ENCODE peak calls at places on chromosome 21, in ten cellular contexts. O, Z, A, K, S, X, P, C, M and D are unnamed samples.

GRCh38 chr21:20639026-20639425 is 359.2 kb upstream of the NCAM2 start:
- DNase-seq in S (no peak), K (no peak), P (no peak), A (peak), C (no peak), M (no peak), X (no peak), O (no peak), Z (no peak), D (no peak)

GRCh38 chr21:36854391-36854790 is 112.1 kb downstream of the HLCS start:
- DNase-seq in S (peak), P (peak), C (peak), O (peak), K (peak), A (peak), Z (no peak), M (no peak), X (peak), D (no peak)

GRCh38 chr21:15029077-15029476 is 35.7 kb downstream of the NRIP1 start:
- DNase-seq in K (no peak), Z (peak), C (no peak), X (no peak), M (no peak), S (no peak), P (no peak), O (no peak), A (no peak), D (no peak)

GRCh38 chr21:34511787-34512451 is at the start of gene KCNE1:
- DNase-seq in A (no peak), O (no peak), Z (no peak), X (no peak), M (no peak), C (no peak), K (no peak), P (no peak), S (no peak), D (no peak)

GRCh38 chr21:17903029-17903806 is 84.1 kb upstream of the C21orf91 start:
- DNase-seq in P (no peak), C (peak), Z (peak), A (peak), M (no peak), K (no peak), O (peak), X (peak), S (no peak), D (no peak)

GRCh38 chr21:40054403-40054802 is 187.2 kb downstream of the PCP4 start:
- DNase-seq in S (no peak), A (peak), C (peak), P (no peak), M (no peak), X (no peak), K (no peak), O (no peak), Z (peak), D (no peak)

GRCh38 chr21:15224346-15225086 is 159.7 kb upstream of the NRIP1 start:
- DNase-seq in P (no peak), S (peak), X (no peak), K (no peak), C (no peak), A (peak), O (no peak), M (no peak), Z (peak), D (peak)

GRCh38 chr21:42002421-42002958 is 7.7 kb downstream of the ZBTB21 start:
- DNase-seq in K (no peak), Z (peak), M (peak), X (no peak), P (no peak), S (no peak), C (peak), O (no peak), A (peak), D (peak)

GRCh38 chr21:36518883-36519492 is 39.1 kb upstream of the CLDN14 start:
- DNase-seq in M (no peak), X (no peak), C (no peak), Z (no peak), S (no peak), K (no peak), A (no peak), O (no peak), P (no peak), D (no peak)

GRCh38 chr21:36323032-36323431 is 3.0 kb downstream of the MORC3 start:
- DNase-seq in K (no peak), C (no peak), P (no peak), M (no peak), S (no peak), O (peak), X (no peak), Z (no peak), A (peak), D (no peak)

GRCh38 chr21:42533963-42534355 is 20.3 kb downstream of the SLC37A1 start:
- DNase-seq in K (peak), X (no peak), M (no peak), O (no peak), S (no peak), C (no peak), P (no peak), A (no peak), Z (no peak), D (no peak)

GRCh38 chr21:30482130-30482529 is 2.0 kb upstream of the KRTAP19-1 start:
- DNase-seq in P (no peak), S (no peak), A (no peak), K (no peak), O (no peak), C (no peak), M (no peak), X (no peak), Z (no peak), D (no peak)

GRCh38 chr21:28124541-28124940 is 868.1 kb downstream of the LTN1 start:
- DNase-seq in A (no peak), S (no peak), Z (no peak), X (no peak), C (no peak), M (no peak), O (no peak), K (no peak), P (no peak), D (no peak)

GRCh38 chr21:20661221-20661620 is 337.0 kb upstream of the NCAM2 start:
- DNase-seq in X (peak), A (no peak), K (no peak), O (no peak), M (no peak), S (no peak), C (no peak), Z (no peak), P (peak), D (no peak)

GRCh38 chr21:34912022-34912933 is 136.8 kb downstream of the RUNX1 start:
- DNase-seq in X (peak), Z (no peak), S (no peak), C (no peak), K (no peak), P (no peak), A (peak), M (no peak), O (no peak), D (peak)

GRCh38 chr21:33799378-33800090 is 116.1 kb downstream of the ATP5PO start:
- DNase-seq in X (no peak), K (no peak), O (no peak), P (peak), A (no peak), Z (no peak), C (no peak), M (no peak), S (no peak), D (no peak)

GRCh38 chr21:27694667-27695066 is 727.8 kb upstream of the ADAMTS5 start:
- DNase-seq in P (no peak), A (no peak), S (no peak), X (peak), Z (peak), M (no peak), C (no peak), K (no peak), O (no peak), D (no peak)

GRCh38 chr21:16455978-16456377 is 726.2 kb downstream of the USP25 start:
- DNase-seq in S (no peak), C (no peak), Z (peak), M (no peak), O (no peak), P (no peak), A (no peak), X (peak), K (no peak), D (no peak)

GRCh38 chr21:18517905-18518566 is 114.5 kb upstream of the TMPRSS15 start:
- DNase-seq in M (no peak), O (no peak), A (no peak), X (no peak), Z (peak), C (no peak), S (no peak), P (no peak), K (no peak), D (no peak)

GRCh38 chr21:33451634-33452071 is 28.1 kb downstream of the TMEM50B start:
- DNase-seq in O (no peak), K (no peak), X (no peak), P (no peak), S (no peak), Z (peak), C (peak), A (peak), M (no peak), D (peak)

GRCh38 chr21:32993894-32994293 is 31.8 kb upstream of the OLIG2 start:
- DNase-seq in P (no peak), K (no peak), S (no peak), C (no peak), X (no peak), M (no peak), A (no peak), Z (no peak), O (no peak), D (no peak)

DNA sequence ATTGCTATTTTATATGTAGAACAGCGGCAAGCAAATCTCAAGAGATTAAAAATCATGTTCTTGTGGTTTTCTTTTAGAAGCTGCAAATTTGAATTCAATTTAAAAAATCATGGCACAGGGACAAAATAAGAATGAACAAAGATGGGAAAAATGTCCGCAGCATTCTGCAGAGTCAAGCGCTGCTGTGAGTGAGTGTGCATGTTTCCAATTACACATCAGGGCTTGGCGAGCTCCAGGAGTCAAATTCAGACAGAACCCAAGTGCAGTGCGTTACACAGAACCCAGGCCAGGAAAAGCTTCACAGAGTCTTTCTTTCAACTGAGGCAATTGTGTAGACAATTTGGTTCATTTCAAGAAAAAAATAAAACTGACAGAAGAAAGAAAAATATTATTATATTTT is 33.3 kb upstream of the ERG start:
- DNase-seq in O (no peak), A (no peak), C (no peak), P (no peak), X (no peak), Z (no peak), K (no peak), S (no peak), M (no peak), D (no peak)
- H3K4me2 ChIP-seq in O (no peak), A (no peak), C (no peak), P (no peak), X (no peak), Z (no peak), K (no peak), S (no peak), M (no peak), D (no peak)

DNA sequence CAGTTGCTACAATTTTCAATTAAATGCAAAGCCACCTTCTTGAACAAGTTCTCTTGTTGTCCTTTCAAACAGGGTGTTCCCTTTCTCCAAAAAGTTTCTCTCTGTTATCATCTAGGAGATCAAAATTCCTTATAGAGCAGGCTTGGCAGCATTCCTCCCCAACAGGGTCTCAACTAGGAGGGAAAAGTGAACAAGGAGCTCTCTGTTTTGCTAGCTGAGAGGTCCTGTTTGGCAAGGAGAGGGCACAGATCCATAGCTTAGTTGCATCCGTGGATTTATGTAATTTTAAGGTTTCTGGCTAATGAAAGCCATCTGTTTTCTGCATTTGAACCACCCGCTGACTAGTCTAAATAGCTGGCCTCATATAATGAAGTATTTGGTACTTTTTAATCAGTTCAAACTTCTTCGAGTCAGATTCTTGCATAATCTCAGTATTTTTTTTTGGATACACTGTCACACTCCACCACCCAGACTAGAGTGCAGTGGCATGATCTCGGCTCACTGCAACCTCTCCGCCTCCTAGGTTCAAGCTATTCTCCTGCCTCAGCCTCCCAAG is 54.0 kb downstream of the APP start:
- DNase-seq in K (no peak), A (peak), Z (peak), P (no peak), M (no peak), O (no peak), C (peak), X (peak), S (no peak), D (no peak)
- H3K27ac ChIP-seq in K (peak), A (peak), Z (peak), P (no peak), M (no peak), O (peak), C (peak), X (peak), S (no peak), D (peak)

DNA sequence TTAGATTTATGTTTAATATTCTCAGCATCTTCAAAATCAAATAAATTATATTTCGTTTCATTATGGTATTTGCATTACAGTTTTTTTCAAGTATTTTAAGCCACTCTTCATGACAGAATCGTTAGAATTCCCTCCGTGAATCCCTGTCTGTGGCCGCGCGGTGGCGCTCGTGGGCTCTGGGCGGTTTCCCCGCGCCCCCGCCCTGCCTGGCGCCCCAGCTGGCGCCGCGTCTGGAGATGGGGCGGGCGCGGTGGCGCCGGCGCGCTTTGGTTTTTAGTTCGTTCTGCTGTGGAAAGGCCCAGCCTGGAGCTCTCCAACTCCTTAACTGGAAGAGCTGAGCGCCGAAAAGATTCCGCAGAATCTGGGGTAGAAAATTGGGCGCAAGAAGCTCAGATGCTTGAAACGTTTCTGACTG is 25.7 kb downstream of the PRMT2 start:
- DNase-seq in M (no peak), C (peak), X (peak), S (no peak), A (no peak), O (peak), K (peak), P (peak), Z (peak), D (peak)
- TF ChIP-seq CTCF in M (peak), C (peak), X (peak), S (no peak), A (no peak), O (peak), K (peak), P (peak), Z (peak), D (peak)

GRCh38 chr21:44813149-44813548 is 4.7 kb downstream of the SUMO3 start:
- DNase-seq in Z (no peak), K (no peak), C (no peak), P (no peak), A (no peak), X (no peak), O (no peak), S (no peak), M (no peak), D (no peak)
- H3K4me2 ChIP-seq in Z (no peak), K (no peak), C (no peak), P (no peak), A (no peak), X (no peak), O (no peak), S (no peak), M (no peak), D (no peak)